ENCODE peak calls at places on chromosomes 5 and 9, in five cellular contexts. R is mesenchymal stem cell, D is H9, M is IMR-90, P is mesendoderm. K is an unnamed sample.

GRCh38 chr5:122252319-122252718 is 59.7 kb upstream of the SNCAIP start:
- DNase-seq in P (no peak), D (no peak), M (peak; percentile 19), R (peak; percentile 50), K (no peak)

GRCh38 chr5:178595145-178595544 is 5.0 kb upstream of the COL23A1 start:
- DNase-seq in R (no peak), M (no peak), P (peak; percentile 13), D (no peak), K (no peak)

GRCh38 chr9:99052849-99053715 is 51.8 kb upstream of the TGFBR1 start:
- DNase-seq in P (no peak), R (no peak), D (no peak), M (no peak), K (no peak)

GRCh38 chr9:68841292-68842052 is 136.4 kb downstream of the PIP5K1B start:
- DNase-seq in R (peak; percentile 6), P (no peak), M (no peak), D (no peak), K (no peak)

GRCh38 chr5:135113323-135113722 is 79.3 kb upstream of the PITX1 start:
- DNase-seq in R (no peak), M (no peak), P (no peak), D (no peak), K (no peak)

GRCh38 chr9:129258124-129258822 is 80.2 kb upstream of the IER5L start:
- DNase-seq in P (peak; percentile 98), M (peak; percentile 83), R (peak; percentile 83), D (peak; percentile 97), K (peak; percentile 94)

GRCh38 chr9:126499005-126499910 is 114.5 kb upstream of the LMX1B start:
- DNase-seq in M (peak; percentile 17), R (peak; percentile 63), P (peak; percentile 64), D (peak; percentile 63), K (peak; percentile 57)

GRCh38 chr5:142830241-142831018 is 60.3 kb downstream of the ARHGAP26 start:
- DNase-seq in R (peak; percentile 22), M (peak; percentile 87), P (no peak), D (no peak), K (no peak)

GRCh38 chr9:92151691-92152393 is 36.6 kb upstream of the SPTLC1 start:
- DNase-seq in M (peak; percentile 84), D (no peak), R (peak; percentile 91), P (no peak), K (no peak)

GRCh38 chr5:175383350-175383749 is 60.6 kb downstream of the DRD1 start:
- DNase-seq in M (no peak), P (peak; percentile 21), R (no peak), D (no peak), K (no peak)

GRCh38 chr5:80119337-80119736 is 84.2 kb downstream of the THBS4 start:
- DNase-seq in D (no peak), M (no peak), R (no peak), P (no peak), K (no peak)

GRCh38 chr5:68452286-68452685 is 236.7 kb downstream of the PIK3R1 start:
- DNase-seq in D (no peak), P (no peak), R (no peak), M (no peak), K (no peak)

GRCh38 chr5:107026098-107026497 is 644.6 kb downstream of the EFNA5 start:
- DNase-seq in M (no peak), P (peak; percentile 58), R (no peak), D (no peak), K (no peak)

GRCh38 chr5:87899109-87900100 is 369.2 kb downstream of the TMEM161B start:
- DNase-seq in R (peak; percentile 90), P (peak; percentile 23), M (no peak), D (no peak), K (peak; percentile 90)

GRCh38 chr9:18490591-18491370 is 16.8 kb downstream of the ADAMTSL1 start:
- DNase-seq in M (peak; percentile 99), P (peak; percentile 45), R (peak; percentile 89), D (no peak), K (no peak)

GRCh38 chr9:86434039-86434726 is 80.0 kb upstream of the TUT7 start:
- DNase-seq in D (no peak), M (peak; percentile 79), R (peak; percentile 80), P (peak; percentile 69), K (peak; percentile 57)

GRCh38 chr5:124949862-124950261 is 203.4 kb upstream of the ZNF608 start:
- DNase-seq in P (no peak), M (no peak), D (no peak), R (no peak), K (no peak)

GRCh38 chr5:131782717-131783116 is 14.1 kb downstream of the FNIP1 start:
- DNase-seq in M (no peak), R (no peak), P (no peak), D (no peak), K (no peak)

GRCh38 chr9:237858-238345 is 23.2 kb downstream of the DOCK8 start:
- DNase-seq in R (no peak), D (no peak), M (no peak), P (no peak), K (no peak)

GRCh38 chr5:148699028-148699427 is 44.7 kb upstream of the HTR4 start:
- DNase-seq in R (no peak), P (no peak), M (no peak), D (no peak), K (no peak)

GRCh38 chr9:131733601-131734061 is 6.2 kb downstream of the RAPGEF1 start:
- DNase-seq in P (peak; percentile 89), D (peak; percentile 48), R (peak; percentile 97), M (peak; percentile 96), K (no peak)

GRCh38 chr9:134895103-134895502 is 14.5 kb downstream of the FCN2 start:
- DNase-seq in R (no peak), M (peak; percentile 12), P (no peak), D (no peak), K (no peak)

GRCh38 chr5:124253421-124253820 is 493.0 kb downstream of the ZNF608 start:
- DNase-seq in M (no peak), R (no peak), D (no peak), P (no peak), K (no peak)

GRCh38 chr9:129614932-129615331 is 6.0 kb downstream of the C9orf50 start:
- DNase-seq in P (no peak), D (no peak), M (no peak), R (no peak), K (no peak)

GRCh38 chr9:21660976-21661375 is 141.5 kb upstream of the MTAP start:
- DNase-seq in D (no peak), R (no peak), M (no peak), P (no peak), K (no peak)

GRCh38 chr5:161966544-161966943 is 101.0 kb upstream of the GABRG2 start:
- DNase-seq in M (no peak), R (no peak), D (no peak), P (peak; percentile 55), K (peak; percentile 8)

GRCh38 chr9:31355965-31356364 is 1028.5 kb upstream of the ACO1 start:
- DNase-seq in R (no peak), D (no peak), P (no peak), M (no peak), K (no peak)

GRCh38 chr5:82470185-82470584 is 192.0 kb upstream of the RPS23 start:
- DNase-seq in D (no peak), R (no peak), M (no peak), P (no peak), K (no peak)

GRCh38 chr5:95081500-95082355 is 203.2 kb downstream of the MCTP1 start:
- DNase-seq in D (no peak), M (peak; percentile 89), P (peak; percentile 50), R (peak; percentile 95), K (peak; percentile 4)
- H3K9ac ChIP-seq in D (no peak overlapping the region), M (no peak overlapping the region), P (no peak overlapping the region), R (peak overlapping the region; percentile 68), K (no peak overlapping the region)

DNA sequence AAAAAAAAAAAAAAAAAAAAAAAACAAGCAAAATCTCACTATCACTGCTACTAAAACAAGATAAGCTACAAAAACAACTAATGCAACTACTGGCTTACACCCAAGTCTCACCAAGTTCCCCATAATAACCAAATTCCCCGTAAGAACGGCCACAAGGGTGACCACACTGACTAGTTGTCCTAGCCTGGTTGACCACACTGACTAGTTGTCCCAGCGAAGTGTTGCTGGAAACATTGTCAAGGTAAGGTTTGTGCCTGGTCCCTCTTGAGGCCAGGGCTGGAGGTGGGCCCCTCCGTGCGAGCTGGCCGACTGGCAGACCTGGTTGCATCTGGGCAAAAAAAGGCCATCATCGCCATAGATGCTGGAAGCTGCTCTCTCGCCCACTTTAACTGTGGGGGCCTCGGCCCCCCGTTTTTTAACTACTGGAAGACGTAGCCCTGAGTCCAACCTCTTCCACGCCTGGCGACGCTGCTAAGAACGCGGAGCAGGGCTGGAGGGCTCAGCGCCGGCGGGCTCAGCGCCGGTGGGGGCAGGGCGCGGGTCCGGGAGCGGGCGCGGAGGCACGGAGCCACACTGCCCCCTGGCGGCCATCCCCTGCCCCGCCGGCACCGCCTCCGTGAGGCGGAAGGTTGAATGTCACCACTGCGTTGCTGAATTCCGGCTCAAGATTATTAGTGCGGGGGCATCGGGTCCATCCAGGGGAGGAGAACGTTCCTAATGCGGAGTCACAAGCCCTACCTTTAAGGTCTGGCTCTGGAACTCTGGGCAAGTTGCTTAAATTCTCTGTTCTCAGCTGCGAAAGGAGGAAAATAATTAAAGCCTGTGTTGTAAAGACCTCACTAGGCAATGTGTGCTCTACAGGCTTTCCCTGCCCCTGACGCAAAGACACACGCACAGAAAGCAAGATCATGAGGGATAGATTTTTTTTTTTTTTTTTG is 84.0 kb downstream of the HSD17B3 start:
- DNase-seq in P (peak; percentile 89), D (peak; percentile 83), R (peak; percentile 74), M (peak; percentile 30), K (peak; percentile 81)
- H2BK15ac ChIP-seq in P (no peak overlapping the region), D (no peak overlapping the region), R (peak overlapping the region; percentile 94), M (no peak overlapping the region), K (no peak overlapping the region)

DNA sequence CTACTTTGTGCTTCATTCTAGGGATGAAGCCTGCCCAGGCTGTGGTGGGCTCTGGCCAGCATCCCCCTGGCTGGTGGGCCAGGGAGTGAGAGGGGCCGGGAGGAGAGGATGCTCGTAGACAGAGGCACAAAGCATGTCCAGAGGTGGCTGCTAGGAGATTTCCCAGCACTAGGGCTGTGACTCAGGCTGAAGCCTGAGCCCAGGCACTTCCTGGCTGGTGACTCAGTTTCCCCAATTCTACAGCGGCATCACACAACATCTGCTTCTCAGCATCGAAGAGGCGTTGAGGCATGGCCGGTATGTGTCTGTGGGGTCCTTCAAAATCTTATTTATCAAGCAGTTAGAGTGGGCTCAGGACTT is 55.6 kb downstream of the DUSP1 start:
- DNase-seq in D (no peak), R (no peak), P (no peak), M (no peak), K (no peak)
- H3K9ac ChIP-seq in D (no peak overlapping the region), R (peak overlapping the region; percentile 61), P (no peak overlapping the region), M (no peak overlapping the region), K (no peak overlapping the region)

DNA sequence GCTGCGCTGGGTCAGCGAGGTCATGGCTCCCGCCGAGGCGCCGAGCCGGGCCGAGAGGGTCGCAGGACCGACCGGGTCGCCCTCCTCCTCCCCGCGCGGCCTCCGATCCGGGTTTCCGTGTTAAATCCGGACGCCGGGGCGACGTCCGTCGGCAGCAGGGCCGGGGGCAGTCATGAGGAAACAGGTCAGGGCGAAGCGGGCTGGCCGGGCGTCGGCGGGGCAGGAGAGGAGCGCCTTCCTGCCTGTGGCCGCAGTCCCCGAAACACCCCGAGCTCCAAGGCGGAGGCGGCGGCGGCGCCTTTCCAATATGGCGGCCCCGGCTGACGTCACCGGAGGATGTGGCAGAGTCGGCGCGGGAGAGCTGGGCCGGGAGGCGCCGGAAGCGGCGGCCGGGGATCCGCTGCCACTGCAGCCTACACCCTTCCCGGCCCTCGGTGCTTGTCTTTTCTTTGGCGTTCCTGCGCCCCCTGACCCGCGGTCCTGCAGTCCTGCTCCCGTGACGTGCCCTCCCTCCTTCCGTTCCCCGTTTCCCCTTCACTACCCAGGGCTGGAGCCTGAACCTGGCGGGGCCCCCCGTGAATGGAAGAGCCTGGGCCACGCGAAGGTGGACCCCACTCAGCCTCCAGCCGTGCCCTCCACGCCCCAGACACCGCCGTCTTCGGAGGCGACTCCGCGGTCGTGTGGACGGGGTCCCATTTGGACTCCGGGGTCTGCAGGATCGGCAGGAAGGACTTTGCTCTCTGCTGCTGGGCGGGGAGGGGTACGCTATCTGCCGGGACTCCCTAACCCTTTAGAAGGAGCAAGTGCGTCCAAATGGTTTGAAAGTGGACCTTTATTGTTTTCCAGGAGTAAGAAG is at the start of gene GOLPH3:
- DNase-seq in M (peak; percentile 83), P (peak; percentile 95), D (peak; percentile 93), R (peak; percentile 92), K (peak; percentile 89)
- H2BK15ac ChIP-seq in M (peak within 1 kb of the TSS; percentile 95), P (no peak within 1 kb of the TSS), D (no peak within 1 kb of the TSS), R (peak within 1 kb of the TSS; percentile 100), K (peak within 1 kb of the TSS; percentile 99)

K was measured in neuronal stem cell.